ENCODE peak calls at places on chromosome 10, in eight cellular contexts. I, A, V, Y, T, Z, L and Q are unnamed samples.

GRCh38 chr10:71797533-71798307 is 24.4 kb upstream of the VSIR start:
- DNase-seq in Y (no peak), I (no peak), Z (no peak), V (no peak), L (no peak), A (no peak), T (peak), Q (no peak)

GRCh38 chr10:132577350-132578005 is 39.9 kb downstream of the INPP5A start:
- DNase-seq in A (no peak), L (peak), I (peak), V (no peak), Z (no peak), Y (no peak), T (no peak), Q (peak)

GRCh38 chr10:132850896-132851295 is 64.9 kb upstream of the NKX6-2 start:
- DNase-seq in V (no peak), A (peak), I (peak), L (no peak), Z (peak), T (peak), Y (no peak), Q (no peak)

GRCh38 chr10:97543025-97543546 is 29.5 kb upstream of the ANKRD2 start:
- DNase-seq in L (peak), T (peak), Y (peak), I (peak), A (no peak), Z (peak), V (peak), Q (peak)

GRCh38 chr10:118856106-118856505 is 101.3 kb upstream of the CACUL1 start:
- DNase-seq in A (no peak), L (no peak), Z (no peak), T (no peak), V (no peak), Y (no peak), I (no peak), Q (no peak)

GRCh38 chr10:73899401-73899780 is 11.5 kb upstream of the PLAU start:
- DNase-seq in A (no peak), T (peak), I (no peak), V (peak), L (peak), Y (no peak), Z (no peak), Q (peak)

GRCh38 chr10:99346247-99346646 is 17.1 kb downstream of the CNNM1 start:
- DNase-seq in V (peak), L (peak), Y (no peak), I (no peak), A (no peak), T (no peak), Z (no peak), Q (no peak)

GRCh38 chr10:126500866-126501265 is 112.6 kb upstream of the ADAM12 start:
- DNase-seq in I (no peak), Z (no peak), V (peak), Y (no peak), L (no peak), T (peak), A (no peak), Q (no peak)

GRCh38 chr10:12636585-12636984 is 287.2 kb downstream of the CAMK1D start:
- DNase-seq in Z (no peak), I (no peak), L (no peak), A (no peak), V (no peak), Y (no peak), T (no peak), Q (no peak)

GRCh38 chr10:21517134-21517982 is 8.1 kb downstream of the SKIDA1 start:
- DNase-seq in Y (peak), I (peak), T (peak), A (peak), Z (no peak), V (no peak), L (peak), Q (peak)

GRCh38 chr10:53387546-53387945 is 615.0 kb upstream of the MBL2 start:
- DNase-seq in Y (no peak), T (no peak), A (no peak), L (no peak), Z (no peak), V (no peak), I (no peak), Q (no peak)

GRCh38 chr10:76324283-76324682 is 892.9 kb downstream of the LRMDA start:
- DNase-seq in A (no peak), V (no peak), T (no peak), Y (peak), Z (peak), L (no peak), I (no peak), Q (no peak)

GRCh38 chr10:128063736-128064614 is 62.2 kb downstream of the MKI67 start:
- DNase-seq in V (no peak), T (peak), Y (peak), Z (peak), A (peak), I (peak), L (peak), Q (no peak)

GRCh38 chr10:43691503-43691902 is 42.8 kb upstream of the ZNF32 start:
- DNase-seq in L (peak), V (peak), Z (no peak), T (peak), A (no peak), I (no peak), Y (no peak), Q (no peak)

GRCh38 chr10:43689618-43689954 is 40.9 kb upstream of the ZNF32 start:
- DNase-seq in I (peak), L (no peak), A (peak), T (peak), V (no peak), Y (peak), Z (peak), Q (peak)

GRCh38 chr10:43689007-43689491 is 40.4 kb upstream of the ZNF32 start:
- DNase-seq in Z (no peak), I (no peak), Y (no peak), T (no peak), V (no peak), L (no peak), A (peak), Q (no peak)

GRCh38 chr10:43688348-43688892 is 39.7 kb upstream of the ZNF32 start:
- DNase-seq in Z (no peak), Y (no peak), V (no peak), L (no peak), I (no peak), A (no peak), T (no peak), Q (no peak)

GRCh38 chr10:43689955-43690771 is 41.5 kb upstream of the ZNF32 start:
- DNase-seq in Z (peak), V (peak), Y (peak), L (no peak), I (peak), T (peak), A (peak), Q (peak)
- TF ChIP-seq CTCF in Z (peak), V (peak), Y (peak), L (peak), I (peak), T (peak), A (peak), Q (peak)

GRCh38 chr10:116737582-116738358 is 4.6 kb downstream of the HSPA12A start:
- DNase-seq in Z (no peak), A (peak), Y (peak), T (peak), I (peak), L (no peak), V (no peak), Q (no peak)
- TF ChIP-seq CTCF in Z (peak), A (peak), Y (peak), T (peak), I (peak), L (no peak), V (peak), Q (no peak)

DNA sequence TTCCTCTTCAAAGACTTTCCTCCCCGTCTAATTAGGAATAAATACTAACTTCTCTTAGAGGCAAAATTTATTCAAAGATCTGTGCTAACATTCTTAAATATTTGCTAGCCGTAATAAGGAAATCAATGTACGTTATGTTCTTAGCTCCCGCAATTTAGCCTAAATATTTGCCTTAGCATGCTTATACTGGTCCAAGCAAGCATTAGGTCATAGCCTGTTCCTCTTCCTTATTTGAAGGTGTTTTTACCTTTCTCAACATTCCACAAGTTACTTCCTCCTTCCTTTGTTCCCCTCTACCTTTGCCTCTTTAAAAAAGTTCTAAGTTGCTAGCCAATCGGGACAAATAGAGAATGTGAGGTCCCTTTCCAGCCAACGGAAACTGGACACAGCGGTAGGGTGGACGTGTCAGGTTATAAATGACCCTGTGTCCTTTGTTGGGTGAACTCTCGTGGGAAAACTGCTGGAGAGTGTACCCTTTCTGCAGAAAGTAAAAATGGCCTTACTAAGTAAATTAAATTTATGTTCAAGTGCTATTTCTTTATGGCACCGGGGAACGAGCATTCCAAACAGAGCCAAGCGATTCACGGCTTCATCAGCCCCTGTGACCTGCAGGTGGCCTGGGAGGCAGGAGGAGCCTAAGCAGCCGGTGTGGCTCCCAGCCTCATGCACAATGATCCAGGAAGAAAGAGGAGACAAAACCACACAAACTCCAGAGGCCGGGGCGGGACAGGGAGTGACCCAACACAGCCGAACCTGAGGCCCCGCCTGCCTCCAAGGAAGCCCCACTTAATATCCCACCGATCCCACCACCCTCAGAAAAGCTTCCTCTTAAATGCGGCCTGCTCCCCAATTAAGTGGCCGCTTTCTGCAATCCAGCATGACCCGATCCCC is 67.0 kb downstream of the ZRANB1 start:
- DNase-seq in A (peak), Y (no peak), V (no peak), T (peak), Z (no peak), I (peak), L (no peak), Q (peak)
- TF ChIP-seq CTCF in A (no peak), Y (no peak), V (no peak), T (no peak), Z (no peak), I (peak), L (no peak), Q (no peak)

DNA sequence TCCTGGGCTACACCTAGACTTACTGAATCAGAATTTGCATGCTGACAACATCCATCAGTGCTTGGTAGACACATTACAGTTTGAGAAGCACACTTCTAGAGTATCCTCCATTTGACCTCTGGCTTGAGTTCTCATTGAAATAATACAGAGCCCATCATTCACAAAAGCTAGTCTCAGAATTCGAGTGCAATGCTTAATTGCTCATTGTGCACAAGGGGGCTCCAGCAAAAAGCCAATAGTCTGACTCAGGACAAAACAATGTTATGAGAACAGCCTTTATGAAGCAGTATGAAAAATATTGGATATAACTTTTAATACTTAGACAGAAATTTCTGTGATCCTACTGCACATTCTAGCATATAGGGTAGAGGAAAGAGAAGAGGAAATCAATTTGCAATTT is 105.7 kb upstream of the ANK3 start:
- DNase-seq in Z (no peak), Y (no peak), T (peak), I (no peak), L (no peak), V (no peak), A (no peak), Q (no peak)
- TF ChIP-seq CTCF in Z (no peak), Y (no peak), T (no peak), I (no peak), L (no peak), V (no peak), A (no peak), Q (no peak)

DNA sequence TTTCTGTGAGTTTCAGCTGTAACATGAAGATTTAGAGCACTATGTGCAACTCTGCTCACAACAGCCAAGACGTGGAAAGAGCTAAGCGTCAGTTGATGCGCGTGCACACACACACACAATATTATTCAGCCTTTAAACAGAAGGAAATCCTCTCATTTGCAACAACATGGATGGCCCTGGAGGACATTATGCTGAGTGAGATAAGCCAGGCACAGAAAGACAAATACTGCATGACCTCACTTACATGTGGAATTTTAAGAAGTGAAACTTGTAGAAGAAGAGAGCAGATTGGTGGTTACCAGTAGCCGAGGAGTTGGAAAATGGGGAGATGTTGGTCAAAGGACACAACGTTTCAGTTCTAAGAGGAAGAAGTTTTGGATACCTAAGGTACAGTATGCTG is 82.9 kb upstream of the FRMD4A start:
- DNase-seq in T (no peak), Y (no peak), L (no peak), Z (no peak), V (no peak), I (no peak), A (no peak), Q (no peak)
- TF ChIP-seq CTCF in T (no peak), Y (no peak), L (no peak), Z (no peak), V (no peak), I (no peak), A (no peak), Q (no peak)

GRCh38 chr10:63935705-63936104 is 414.5 kb downstream of the REEP3 start:
- DNase-seq in L (peak), A (peak), I (no peak), Y (no peak), V (no peak), Z (no peak), T (no peak), Q (no peak)
- TF ChIP-seq CTCF in L (peak), A (peak), I (no peak), Y (no peak), V (peak), Z (no peak), T (peak), Q (no peak)